ENCODE peak calls at places on chromosomes 16 and 17, in eight cellular contexts. N is upper lobe of left lung, D is GM23338, R is gastrocnemius medialis, B is small intestine, T is MM.1S, S is transverse colon, Y is HepG2. X is an unnamed sample.

GRCh38 chr17:16449121-16449570 is 33.8 kb downstream of the TRPV2 start:
- DNase-seq in N (no peak), D (no peak), R (no peak), B (no peak), T (no peak), S (no peak), Y (no peak), X (no peak)

GRCh38 chr17:56009795-56010715 is 143.2 kb upstream of the ANKFN1 start:
- DNase-seq in N (no peak), D (peak; percentile 21), R (no peak), B (no peak), T (no peak), S (no peak), Y (no peak), X (no peak)

GRCh38 chr17:55772086-55772485 is 21.2 kb downstream of the PCTP start:
- DNase-seq in N (no peak), D (no peak), R (no peak), B (no peak), T (no peak), S (no peak), Y (no peak), X (no peak)

GRCh38 chr17:38449364-38449763 is 21.1 kb downstream of the ARHGAP23 start:
- DNase-seq in N (no peak), D (peak; percentile 64), R (no peak), B (no peak), T (no peak), S (no peak), Y (peak; percentile 67), X (peak; percentile 96)

GRCh38 chr16:10013364-10013763 is 168.9 kb downstream of the GRIN2A start:
- DNase-seq in N (no peak), D (peak; percentile 41), R (no peak), B (no peak), T (no peak), S (no peak), Y (no peak), X (no peak)

GRCh38 chr16:83312015-83312734 is 495.6 kb upstream of the HSBP1 start:
- DNase-seq in N (no peak), D (no peak), R (no peak), B (no peak), T (no peak), S (no peak), Y (no peak), X (no peak)

GRCh38 chr16:17556276-17557052 is 85.7 kb upstream of the XYLT1 start:
- DNase-seq in N (no peak), D (peak; percentile 77), R (no peak), B (peak; percentile 36), T (peak; percentile 34), S (no peak), Y (peak; percentile 49), X (peak; percentile 27)

GRCh38 chr17:68542698-68543463 is 30.7 kb downstream of the PRKAR1A start:
- DNase-seq in N (no peak), D (no peak), R (no peak), B (no peak), T (no peak), S (no peak), Y (no peak), X (no peak)

GRCh38 chr17:15341385-15341849 is at the start of gene TEKT3:
- DNase-seq in N (peak; percentile 96), D (peak; percentile 97), R (peak; percentile 71), B (peak; percentile 87), T (no peak), S (peak; percentile 89), Y (no peak), X (peak; percentile 84)

GRCh38 chr17:72934927-72935326 is 157.6 kb downstream of the SLC39A11 start:
- DNase-seq in N (no peak), D (no peak), R (no peak), B (no peak), T (no peak), S (no peak), Y (no peak), X (no peak)

GRCh38 chr16:76277099-76278030 is at the start of gene CNTNAP4:
- DNase-seq in N (peak; percentile 71), D (peak; percentile 58), R (no peak), B (no peak), T (no peak), S (no peak), Y (no peak), X (no peak)

GRCh38 chr17:50329716-50330115 is 16.2 kb upstream of the XYLT2 start:
- DNase-seq in N (no peak), D (no peak), R (no peak), B (no peak), T (no peak), S (no peak), Y (no peak), X (no peak)

GRCh38 chr16:35574454-35575431 is 2115.3 kb downstream of the TP53TG3F start:
- DNase-seq in N (peak; percentile 76), D (no peak), R (no peak), B (no peak), T (no peak), S (no peak), Y (no peak), X (no peak)

GRCh38 chr17:17352836-17353624 is 49.9 kb downstream of the NT5M start:
- DNase-seq in N (no peak), D (no peak), R (no peak), B (no peak), T (no peak), S (no peak), Y (no peak), X (no peak)

DNA sequence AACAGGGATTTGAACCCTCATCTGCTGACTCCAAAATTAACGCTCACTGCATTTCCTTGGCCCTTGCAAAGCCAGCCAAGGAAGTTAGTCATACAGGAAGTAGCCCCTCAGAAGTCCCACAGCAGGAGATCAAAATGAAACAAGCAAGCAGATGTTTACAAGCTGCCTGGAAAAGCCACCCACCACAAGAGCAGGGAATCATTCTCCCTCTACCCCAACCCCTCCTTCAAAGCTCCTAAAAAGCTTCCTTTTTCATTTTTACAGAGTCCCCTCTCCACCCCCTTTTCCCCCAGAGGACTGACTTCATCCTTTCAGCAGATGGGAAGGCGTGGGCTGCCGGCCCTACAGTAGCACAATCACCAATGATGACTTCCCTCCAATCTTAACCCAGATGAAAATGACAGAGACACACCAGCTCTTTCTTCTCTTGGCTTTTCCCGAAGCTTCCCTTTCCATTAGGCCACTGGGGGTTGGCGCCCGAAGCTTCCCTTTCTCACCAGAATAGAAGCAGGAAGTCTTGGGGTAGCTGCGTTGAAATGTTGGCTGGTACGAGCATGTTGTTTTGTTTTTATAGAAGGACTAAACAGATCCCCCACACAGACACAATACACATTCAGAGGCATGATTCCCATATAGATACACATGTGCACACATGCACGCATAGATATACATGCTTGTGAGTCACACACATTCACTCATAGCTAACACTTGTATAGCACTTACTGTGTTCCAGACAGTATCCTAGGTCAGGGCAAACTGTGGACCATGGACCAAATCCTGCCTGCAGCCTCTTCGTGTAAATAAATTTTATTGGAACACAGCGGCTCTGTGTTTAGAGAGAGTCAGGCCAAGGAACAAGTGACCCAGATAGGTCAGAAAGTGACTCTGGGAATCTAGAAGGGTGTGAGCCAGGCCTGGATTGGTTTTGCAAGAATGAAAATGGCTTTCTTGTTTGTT is 17.4 kb downstream of the ITPRIPL2 start:
- DNase-seq in N (no peak), D (peak; percentile 53), R (no peak), B (no peak), T (no peak), S (no peak), Y (no peak), X (no peak)
- H3K4me1 ChIP-seq in N (peaks cover 45% of the 10 kb centered on the region), D (peaks cover 20% of the 10 kb centered on the region), R (peaks cover 22% of the 10 kb centered on the region), B (peaks cover 9% of the 10 kb centered on the region), T (no peaks in the 10 kb centered on the region), S (peaks cover 46% of the 10 kb centered on the region), Y (peaks cover 30% of the 10 kb centered on the region), X (peaks cover 10% of the 10 kb centered on the region)

DNA sequence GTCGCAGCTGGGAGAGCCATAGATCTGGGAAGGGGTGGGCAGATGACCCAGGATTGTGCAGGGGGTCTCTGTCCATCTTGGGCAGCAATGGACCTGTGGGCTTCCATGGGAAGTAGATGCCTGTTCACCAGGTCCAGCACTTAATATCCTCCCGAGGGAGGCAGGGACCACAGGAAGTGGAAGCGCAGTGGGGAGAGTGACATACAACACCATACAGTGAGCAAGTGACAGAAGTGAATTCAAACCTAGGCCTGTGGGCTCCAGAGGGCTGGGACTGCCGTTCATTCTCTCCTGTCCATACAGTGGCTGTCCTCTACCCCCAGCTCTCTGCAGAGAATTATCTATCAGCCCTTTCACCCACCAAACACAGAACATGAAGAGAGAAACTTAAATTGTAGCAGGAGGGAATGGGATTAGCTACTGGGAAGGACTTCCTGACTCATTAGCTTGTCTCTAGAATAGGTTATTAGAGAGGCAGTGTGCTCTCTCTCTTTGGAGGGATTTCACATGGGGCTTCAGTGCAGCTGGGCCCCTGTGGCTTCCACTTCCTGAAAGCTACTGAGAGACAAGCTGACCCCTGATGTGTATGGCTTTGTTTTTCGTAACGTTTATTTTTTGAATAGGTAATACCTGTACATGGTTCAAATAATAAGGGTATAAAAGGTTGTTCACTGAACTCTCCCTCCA is 13.1 kb upstream of the SEZ6 start:
- DNase-seq in N (no peak), D (no peak), R (no peak), B (no peak), T (no peak), S (no peak), Y (no peak), X (no peak)
- H3K4me1 ChIP-seq in N (peaks cover 11% of the 10 kb centered on the region), D (peaks cover 64% of the 10 kb centered on the region), R (no peaks in the 10 kb centered on the region), B (no peaks in the 10 kb centered on the region), T (no peaks in the 10 kb centered on the region), S (peaks cover 10% of the 10 kb centered on the region), Y (peaks cover 19% of the 10 kb centered on the region), X (no peaks in the 10 kb centered on the region)

GRCh38 chr17:45172232-45172540 is 10.5 kb downstream of the HEXIM2 start:
- DNase-seq in N (no peak), D (no peak), R (no peak), B (no peak), T (no peak), S (no peak), Y (no peak), X (no peak)
- H3K4me1 ChIP-seq in N (peaks cover 42% of the 10 kb centered on the region), D (peaks cover 31% of the 10 kb centered on the region), R (peaks cover 53% of the 10 kb centered on the region), B (peaks cover 9% of the 10 kb centered on the region), T (no peaks in the 10 kb centered on the region), S (peaks cover 42% of the 10 kb centered on the region), Y (peaks cover 69% of the 10 kb centered on the region), X (peaks cover 68% of the 10 kb centered on the region)

GRCh38 chr16:87034317-87034716 is 282.9 kb downstream of the C16orf95 start:
- DNase-seq in N (no peak), D (no peak), R (no peak), B (no peak), T (no peak), S (no peak), Y (no peak), X (no peak)

GRCh38 chr16:87033541-87034300 is 283.5 kb downstream of the C16orf95 start:
- DNase-seq in N (no peak), D (no peak), R (no peak), B (no peak), T (no peak), S (no peak), Y (no peak), X (no peak)

GRCh38 chr16:87033021-87033471 is 284.1 kb downstream of the C16orf95 start:
- DNase-seq in N (no peak), D (no peak), R (no peak), B (no peak), T (no peak), S (no peak), Y (no peak), X (no peak)

GRCh38 chr16:87035053-87035452 is 282.1 kb downstream of the C16orf95 start:
- DNase-seq in N (no peak), D (no peak), R (no peak), B (no peak), T (no peak), S (no peak), Y (no peak), X (no peak)

DNA sequence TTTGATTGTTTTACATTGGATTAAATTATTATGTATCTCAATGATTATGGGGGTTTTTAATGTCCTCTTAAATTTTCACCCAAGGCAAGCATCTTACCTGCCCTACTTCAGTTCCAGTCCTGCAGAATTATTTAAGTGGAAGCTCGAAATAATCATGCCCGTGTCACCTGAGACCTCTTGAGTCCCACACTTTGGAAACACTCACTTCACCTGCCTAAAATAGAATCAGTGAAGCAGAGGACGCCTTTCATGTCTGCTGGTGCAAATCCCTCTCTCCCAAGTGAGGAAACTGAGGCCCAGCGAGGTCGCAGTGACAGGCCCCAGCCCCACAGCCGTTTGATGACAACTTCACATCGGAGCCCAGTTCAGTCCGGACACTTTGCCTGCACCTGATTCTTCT is 284.6 kb downstream of the C16orf95 start:
- DNase-seq in N (no peak), D (no peak), R (no peak), B (no peak), T (no peak), S (no peak), Y (no peak), X (no peak)
- H3K4me1 ChIP-seq in N (no peaks in the 10 kb centered on the region), D (no peaks in the 10 kb centered on the region), R (peaks cover 24% of the 10 kb centered on the region), B (no peaks in the 10 kb centered on the region), T (no peaks in the 10 kb centered on the region), S (no peaks in the 10 kb centered on the region), Y (no peaks in the 10 kb centered on the region), X (no peaks in the 10 kb centered on the region)